ENCODE peak calls at places on chromosomes 7 and 10, in nine cellular contexts. L, R, I, V, O, P, B, F and W are unnamed samples.

GRCh38 chr10:60820093-60820769 is 42.0 kb downstream of the CDK1 start:
- DNase-seq in L (no peak), O (no peak), V (peak), B (no peak), P (no peak), F (no peak), I (no peak), R (no peak), W (peak)

GRCh38 chr10:110609592-110609991 is 34.5 kb upstream of the RBM20 start:
- DNase-seq in O (no peak), P (no peak), R (no peak), V (peak), I (no peak), F (peak), L (peak), B (peak), W (peak)

GRCh38 chr10:119330342-119330741 is 123.0 kb downstream of the GRK5 start:
- DNase-seq in L (no peak), B (no peak), V (no peak), I (no peak), P (no peak), F (peak), O (no peak), R (no peak), W (no peak)

GRCh38 chr7:47833211-47833610 is 115.1 kb downstream of the PKD1L1 start:
- DNase-seq in P (no peak), B (no peak), L (no peak), I (no peak), F (no peak), R (no peak), V (no peak), O (peak), W (no peak)

GRCh38 chr7:109864263-109864662 is 1226.7 kb upstream of the LRRN3 start:
- DNase-seq in R (no peak), L (no peak), I (no peak), V (no peak), B (no peak), O (no peak), F (no peak), P (no peak), W (no peak)

GRCh38 chr7:80387634-80388033 is 124.2 kb downstream of the GNAT3 start:
- DNase-seq in F (peak), B (no peak), I (no peak), O (no peak), R (no peak), V (no peak), L (peak), P (no peak), W (no peak)

GRCh38 chr7:44373418-44373740 is 48.0 kb upstream of the CAMK2B start:
- DNase-seq in F (no peak), I (no peak), V (no peak), L (no peak), R (no peak), P (no peak), O (no peak), B (no peak), W (no peak)

GRCh38 chr7:11437987-11438386 is 394.0 kb downstream of the THSD7A start:
- DNase-seq in B (no peak), I (no peak), L (no peak), R (no peak), O (no peak), F (peak), P (no peak), V (peak), W (peak)

GRCh38 chr10:70835895-70836294 is 20.1 kb downstream of the SGPL1 start:
- DNase-seq in I (no peak), L (peak), P (no peak), B (no peak), V (no peak), O (no peak), R (no peak), F (no peak), W (no peak)

GRCh38 chr7:31059551-31059950 is 7.4 kb downstream of the ADCYAP1R1 start:
- DNase-seq in I (no peak), L (no peak), P (no peak), R (no peak), F (no peak), B (peak), O (no peak), V (no peak), W (no peak)

GRCh38 chr10:35555962-35556930 is 48.9 kb upstream of the GJD4 start:
- DNase-seq in R (no peak), P (no peak), O (no peak), F (peak), L (no peak), V (no peak), I (no peak), B (no peak), W (no peak)

GRCh38 chr10:33381897-33382578 is 47.6 kb upstream of the NRP1 start:
- DNase-seq in O (no peak), L (no peak), F (no peak), P (no peak), B (no peak), V (no peak), I (no peak), R (no peak), W (no peak)

GRCh38 chr10:100882681-100883321 is 30.0 kb upstream of the SLF2 start:
- DNase-seq in P (no peak), V (peak), L (no peak), F (no peak), I (no peak), B (peak), O (no peak), R (peak), W (no peak)

GRCh38 chr7:155345490-155345889 is 47.8 kb downstream of the INSIG1 start:
- DNase-seq in V (no peak), O (no peak), L (no peak), R (peak), P (no peak), F (no peak), I (no peak), B (no peak), W (no peak)

GRCh38 chr7:104878577-104878976 is 135.4 kb upstream of the KMT2E start:
- DNase-seq in F (no peak), P (no peak), I (no peak), B (no peak), L (no peak), O (no peak), R (no peak), V (no peak), W (no peak)